ENCODE peak calls at places on chromosomes 13 and 19, in six cellular contexts. L, E, U, C, W and B are unnamed samples.

GRCh38 chr19:33325920-33326319 is 23.6 kb upstream of the CEBPA start:
- DNase-seq in E (no peak), U (no peak), W (no peak), C (peak; percentile 66), L (no peak), B (no peak)

GRCh38 chr19:15453091-15453498 is 3.3 kb upstream of the WIZ start:
- DNase-seq in E (no peak), C (no peak), L (no peak), W (no peak), U (no peak), B (no peak)

GRCh38 chr13:94143624-94144350 is 335.7 kb downstream of the DCT start:
- DNase-seq in C (no peak), W (no peak), E (no peak), L (no peak), U (no peak), B (no peak)

GRCh38 chr19:55241143-55241934 is 12.8 kb upstream of the TMEM86B start:
- DNase-seq in U (no peak), C (no peak), W (no peak), L (no peak), E (no peak), B (no peak)

GRCh38 chr19:39996218-39996810 is 546 bp upstream of the ZNF546 start:
- DNase-seq in L (no peak), C (no peak), W (peak; percentile 3), U (peak; percentile 51), E (peak; percentile 10), B (no peak)

GRCh38 chr13:42794572-42795275 is 13.3 kb downstream of the FAM216B start:
- DNase-seq in U (no peak), E (no peak), C (no peak), L (no peak), W (no peak), B (no peak)

GRCh38 chr13:97975851-97976550 is 22.5 kb downstream of the IPO5 start:
- DNase-seq in W (peak; percentile 29), C (peak; percentile 89), L (peak; percentile 89), E (peak; percentile 84), U (peak; percentile 92), B (peak; percentile 73)

GRCh38 chr19:3443840-3444694 is 36.3 kb downstream of the SMIM24 start:
- DNase-seq in C (no peak), E (no peak), L (no peak), U (no peak), W (no peak), B (no peak)

GRCh38 chr19:49387936-49388372 is at the start of gene KASH5:
- DNase-seq in C (peak; percentile 69), E (peak; percentile 87), U (peak; percentile 87), L (no peak), W (no peak), B (peak; percentile 87)

GRCh38 chr19:30870861-30871260 is 478.4 kb downstream of the TSHZ3 start:
- DNase-seq in U (peak; percentile 3), C (no peak), W (no peak), L (peak; percentile 67), E (no peak), B (no peak)

GRCh38 chr19:27974082-27974513 is 1238.9 kb downstream of the UQCRFS1 start:
- DNase-seq in U (no peak), C (no peak), W (no peak), L (peak; percentile 49), E (no peak), B (no peak)

GRCh38 chr19:46878613-46879375 is 18.0 kb downstream of the ARHGAP35 start:
- DNase-seq in E (no peak), U (no peak), L (no peak), W (peak; percentile 66), C (peak; percentile 32), B (no peak)

GRCh38 chr19:43812689-43813088 is 10.4 kb upstream of the LYPD5 start:
- DNase-seq in C (no peak), E (no peak), U (no peak), L (no peak), W (no peak), B (no peak)

GRCh38 chr13:23505007-23505406 is 65.2 kb upstream of the TNFRSF19 start:
- DNase-seq in W (no peak), U (no peak), C (no peak), L (no peak), E (no peak), B (no peak)

GRCh38 chr19:6402834-6403608 is 10.1 kb upstream of the GTF2F1 start:
- DNase-seq in E (no peak), L (no peak), W (peak; percentile 45), C (no peak), U (no peak), B (no peak)

GRCh38 chr19:29704562-29705558 is 10.2 kb downstream of the C19orf12 start:
- DNase-seq in E (no peak), W (no peak), U (no peak), C (no peak), L (no peak), B (no peak)

GRCh38 chr19:10289836-10290438 is at the start of gene ICAM5:
- DNase-seq in E (no peak), C (no peak), U (peak; percentile 74), L (no peak), W (no peak), B (no peak)

GRCh38 chr19:45769821-45770191 is 754 bp upstream of the SIX5 start:
- DNase-seq in E (no peak), L (no peak), U (no peak), W (no peak), C (peak; percentile 72), B (no peak)

GRCh38 chr19:35560677-35561076 is 2.8 kb downstream of the ATP4A start:
- DNase-seq in U (no peak), W (no peak), E (no peak), L (no peak), C (no peak), B (no peak)

GRCh38 chr13:97880298-97880675 is 73.2 kb upstream of the IPO5 start:
- DNase-seq in C (no peak), E (no peak), W (no peak), L (no peak), U (no peak), B (no peak)

GRCh38 chr19:5292453-5292842 is 48.2 kb downstream of the PTPRS start:
- DNase-seq in U (peak; percentile 39), L (no peak), W (no peak), C (no peak), E (peak; percentile 9), B (no peak)

GRCh38 chr13:100100115-100100879 is 11.4 kb downstream of the PCCA start:
- DNase-seq in L (no peak), U (peak; percentile 67), C (no peak), E (no peak), W (peak; percentile 50), B (no peak)

GRCh38 chr13:43797869-43798268 is 11.1 kb upstream of the ENOX1 start:
- DNase-seq in C (no peak), L (no peak), U (no peak), E (no peak), W (no peak), B (no peak)
- TF ChIP-seq CTCF in C (no peak), L (no peak), U (no peak), E (no peak), W (no peak), B (no peak)

GRCh38 chr13:30622551-30622950 is 4.8 kb downstream of the USPL1 start:
- DNase-seq in L (no peak), C (no peak), W (no peak), E (no peak), U (no peak), B (no peak)
- TF ChIP-seq CTCF in L (no peak), C (no peak), W (no peak), E (no peak), U (no peak), B (no peak)

DNA sequence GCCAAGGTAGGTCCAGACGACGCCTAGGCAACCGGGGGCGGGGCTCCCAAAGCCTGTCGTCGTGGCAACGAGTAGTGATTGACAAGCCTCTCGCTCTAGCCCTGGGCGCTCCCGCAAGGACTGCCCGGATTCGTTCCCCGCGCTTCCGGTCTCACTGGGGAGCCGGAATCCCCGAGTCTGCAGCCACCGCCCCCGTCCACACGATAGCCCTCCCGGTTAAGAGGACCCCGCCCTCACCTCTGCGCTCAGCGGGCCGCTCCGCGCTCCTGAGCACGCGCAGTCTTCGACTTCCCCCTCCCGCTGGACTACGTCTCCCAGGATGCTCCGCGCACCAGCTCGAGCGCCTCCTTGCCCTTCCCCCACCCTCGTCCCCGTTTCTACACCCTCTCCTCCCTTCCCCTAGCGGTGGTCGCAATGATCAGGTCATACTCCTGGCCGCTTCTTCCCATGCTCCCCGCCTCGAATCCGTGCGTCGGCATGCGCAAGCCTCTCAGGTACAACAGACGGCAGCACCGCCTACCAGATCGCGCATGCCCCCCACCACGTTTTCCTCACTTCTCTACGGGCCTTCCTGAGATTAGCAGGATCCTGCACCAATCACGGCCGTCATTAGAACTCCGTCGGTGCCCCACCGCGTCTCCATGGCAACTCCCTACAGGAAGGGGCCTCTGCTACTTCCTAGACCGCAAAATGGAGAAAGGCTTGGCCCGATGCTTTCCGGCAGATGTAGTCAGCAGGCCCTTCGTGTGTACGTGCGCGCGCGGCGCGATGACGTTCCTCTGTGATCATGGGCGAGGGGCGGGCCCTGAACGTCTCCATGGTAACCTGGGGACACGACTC is at the start of gene MZF1:
- DNase-seq in C (peak; percentile 99), W (peak; percentile 100), U (peak; percentile 97), L (peak; percentile 98), E (peak; percentile 99), B (peak; percentile 100)
- TF ChIP-seq CTCF in C (peak; percentile 11), W (peak; percentile 25), U (no peak), L (peak; percentile 17), E (no peak), B (no peak)

DNA sequence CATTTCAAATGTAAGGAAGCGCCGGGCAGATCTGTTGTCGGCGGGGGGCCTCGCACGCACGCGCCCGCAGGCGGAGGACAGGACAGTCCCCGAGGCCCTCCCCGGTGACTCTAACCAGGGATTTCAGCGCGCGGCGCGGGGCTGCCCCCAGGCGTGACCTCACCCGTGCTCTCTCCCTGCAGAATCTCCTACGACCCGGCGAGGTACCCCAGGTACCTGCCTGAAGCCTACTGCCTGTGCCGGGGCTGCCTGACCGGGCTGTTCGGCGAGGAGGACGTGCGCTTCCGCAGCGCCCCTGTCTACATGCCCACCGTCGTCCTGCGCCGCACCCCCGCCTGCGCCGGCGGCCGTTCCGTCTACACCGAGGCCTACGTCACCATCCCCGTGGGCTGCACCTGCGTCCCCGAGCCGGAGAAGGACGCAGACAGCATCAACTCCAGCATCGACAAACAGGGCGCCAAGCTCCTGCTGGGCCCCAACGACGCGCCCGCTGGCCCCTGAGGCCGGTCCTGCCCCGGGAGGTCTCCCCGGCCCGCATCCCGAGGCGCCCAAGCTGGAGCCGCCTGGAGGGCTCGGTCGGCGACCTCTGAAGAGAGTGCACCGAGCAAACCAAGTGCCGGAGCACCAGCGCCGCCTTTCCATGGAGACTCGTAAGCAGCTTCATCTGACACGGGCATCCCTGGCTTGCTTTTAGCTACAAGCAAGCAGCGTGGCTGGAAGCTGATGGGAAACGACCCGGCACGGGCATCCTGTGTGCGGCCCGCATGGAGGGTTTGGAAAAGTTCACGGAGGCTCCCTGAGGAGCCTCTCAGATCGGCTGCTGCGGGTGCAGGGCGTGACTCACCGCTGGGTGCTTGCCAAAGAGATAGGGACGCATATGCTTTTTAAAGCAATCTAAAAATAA is 18.2 kb downstream of the IL17D start:
- DNase-seq in W (peak; percentile 24), E (no peak), U (peak; percentile 49), C (peak; percentile 39), L (no peak), B (no peak)
- TF ChIP-seq CTCF in W (no peak), E (no peak), U (no peak), C (no peak), L (no peak), B (no peak)